ENCODE peak calls at places on chromosomes 3 and 15, in four cellular contexts. T is HepG2, Y is K562, S is GM12878. C is an unnamed sample.

GRCh38 chr3:107240183-107241091 is 136.8 kb upstream of the CCDC54 start:
- DNase-seq in T (peak), Y (peak), S (peak), C (peak)

GRCh38 chr3:149736180-149737100 is 15.8 kb downstream of the COMMD2 start:
- DNase-seq in T (peak), Y (no peak), S (no peak), C (peak)

GRCh38 chr15:60656491-60657284 is 177.7 kb upstream of the ICE2 start:
- DNase-seq in T (no peak), Y (no peak), S (no peak), C (no peak)

GRCh38 chr3:40018369-40018768 is 209.0 kb downstream of the MYRIP start:
- DNase-seq in T (no peak), Y (no peak), S (no peak), C (no peak)

GRCh38 chr3:190338717-190339116 is 16.5 kb upstream of the CLDN1 start:
- DNase-seq in T (no peak), Y (no peak), S (no peak), C (peak)

GRCh38 chr3:135982922-135983581 is 17.5 kb downstream of the PPP2R3A start:
- DNase-seq in T (no peak), Y (no peak), S (no peak), C (no peak)

GRCh38 chr15:85307687-85308045 is 72.7 kb upstream of the AKAP13 start:
- DNase-seq in T (no peak), Y (no peak), S (no peak), C (no peak)

GRCh38 chr3:40310690-40311089 is 1.2 kb downstream of the EIF1B start:
- DNase-seq in T (no peak), Y (no peak), S (no peak), C (peak)

GRCh38 chr3:146581080-146581601 is 24.0 kb downstream of the PLSCR5 start:
- DNase-seq in T (peak), Y (no peak), S (no peak), C (no peak)

GRCh38 chr15:77013786-77014136 is 18.8 kb downstream of the PSTPIP1 start:
- DNase-seq in T (no peak), Y (no peak), S (no peak), C (no peak)

GRCh38 chr3:126147147-126147931 is 33.0 kb downstream of the ALDH1L1 start:
- DNase-seq in T (no peak), Y (no peak), S (no peak), C (no peak)

GRCh38 chr3:69651765-69652164 is 87.5 kb upstream of the MITF start:
- DNase-seq in T (no peak), Y (no peak), S (no peak), C (no peak)

GRCh38 chr3:114411292-114411691 is 117.5 kb downstream of the TIGIT start:
- DNase-seq in T (no peak), Y (no peak), S (no peak), C (peak)

GRCh38 chr3:127012091-127012490 is 29.2 kb downstream of the PLXNA1 start:
- DNase-seq in T (no peak), Y (no peak), S (no peak), C (no peak)

GRCh38 chr3:144760831-144761230 is 789.2 kb downstream of the DIPK2A start:
- DNase-seq in T (no peak), Y (no peak), S (no peak), C (no peak)

GRCh38 chr3:187197255-187197654 is at the start of gene RTP1:
- DNase-seq in T (no peak), Y (no peak), S (no peak), C (no peak)

GRCh38 chr3:184685055-184685454 is 26.8 kb downstream of the MAGEF1 start:
- DNase-seq in T (no peak), Y (no peak), S (no peak), C (no peak)

GRCh38 chr15:52783191-52783829 is 6.8 kb downstream of the ONECUT1 start:
- DNase-seq in T (no peak), Y (no peak), S (no peak), C (peak)

GRCh38 chr15:31100738-31101137 is 787 bp downstream of the TRPM1 start:
- DNase-seq in T (no peak), Y (no peak), S (no peak), C (no peak)

GRCh38 chr15:84981711-84982300 is at the start of gene PDE8A:
- DNase-seq in T (no peak), Y (peak), S (no peak), C (peak)

GRCh38 chr3:3552741-3553140 is 246.5 kb upstream of the LRRN1 start:
- DNase-seq in T (no peak), Y (no peak), S (no peak), C (no peak)

GRCh38 chr3:121096968-121097367 is 189.0 kb downstream of the STXBP5L start:
- DNase-seq in T (no peak), Y (no peak), S (no peak), C (no peak)

GRCh38 chr3:115937054-115937453 is 313.7 kb downstream of the GAP43 start:
- DNase-seq in T (no peak), Y (no peak), S (no peak), C (no peak)

GRCh38 chr3:79297242-79297641 is 470.6 kb downstream of the ROBO1 start:
- DNase-seq in T (peak), Y (no peak), S (no peak), C (peak)

GRCh38 chr3:49805884-49806701 is 3.0 kb downstream of the INKA1 start:
- DNase-seq in T (no peak), Y (peak), S (no peak), C (peak)

GRCh38 chr15:89192136-89192535 is 29.2 kb downstream of the RLBP1 start:
- DNase-seq in T (no peak), Y (no peak), S (no peak), C (peak)

GRCh38 chr3:156525808-156526207 is 29.1 kb downstream of the SSR3 start:
- DNase-seq in T (no peak), Y (no peak), S (no peak), C (no peak)

GRCh38 chr3:178439504-178439903 is 96.7 kb upstream of the KCNMB2 start:
- DNase-seq in T (no peak), Y (peak), S (no peak), C (peak)

GRCh38 chr3:147130461-147130860 is 275.9 kb downstream of the ZIC4 start:
- DNase-seq in T (no peak), Y (no peak), S (no peak), C (no peak)

GRCh38 chr15:101267320-101268104 is 9.8 kb downstream of the SELENOS start:
- DNase-seq in T (no peak), Y (peak), S (no peak), C (no peak)

GRCh38 chr15:99987701-99988100 is 254.5 kb upstream of the LYSMD4 start:
- DNase-seq in T (no peak), Y (no peak), S (no peak), C (no peak)

GRCh38 chr3:189165092-189165491 is 6.7 kb upstream of the TPRG1 start:
- DNase-seq in T (no peak), Y (no peak), S (no peak), C (no peak)

GRCh38 chr3:61527011-61527410 is 34.4 kb upstream of the PTPRG start:
- DNase-seq in T (no peak), Y (no peak), S (no peak), C (no peak)

GRCh38 chr3:119585193-119585592 is 5.9 kb downstream of the ADPRH start:
- DNase-seq in T (no peak), Y (no peak), S (no peak), C (no peak)
- TF ChIP-seq MYC in T (no peak), Y (no peak), S (no peak), C (no peak)

DNA sequence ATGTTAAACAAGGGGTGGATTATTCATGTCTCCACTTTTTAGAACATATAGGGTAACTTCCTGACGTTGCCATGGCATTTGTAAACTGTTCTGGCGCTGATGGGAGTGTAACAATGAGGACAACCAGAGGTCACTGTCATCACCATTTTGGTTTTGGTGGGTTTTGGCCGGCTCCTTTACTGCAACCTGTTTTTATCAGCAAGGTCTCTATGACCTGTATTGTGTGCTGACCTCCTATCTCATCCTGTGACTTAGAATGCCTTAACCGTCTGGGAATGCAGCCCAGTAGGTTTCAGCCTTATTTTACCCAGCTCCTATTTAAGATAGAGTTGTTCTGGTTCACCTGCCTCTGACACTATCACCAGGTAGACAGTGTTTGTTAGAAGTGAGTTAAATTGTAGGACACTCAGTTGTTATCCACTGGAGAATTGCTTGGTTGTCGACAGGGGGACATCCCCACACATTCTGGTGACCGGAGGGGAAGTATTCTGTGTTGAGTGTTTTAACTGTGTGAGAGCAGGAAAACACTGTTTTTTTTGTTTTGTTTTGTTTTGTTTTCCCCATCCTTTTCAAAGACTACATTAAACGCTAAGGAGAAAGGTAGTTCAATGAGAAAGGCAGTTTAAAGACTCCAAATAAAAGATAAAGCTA is 36.9 kb upstream of the SKIL start:
- DNase-seq in T (no peak), Y (no peak), S (no peak), C (peak)
- H3K4me2 ChIP-seq in T (no peak), Y (no peak), S (no peak), C (peak)

GRCh38 chr15:40232625-40233070 is 6.2 kb upstream of the PAK6 start:
- DNase-seq in T (no peak), Y (no peak), S (no peak), C (no peak)
- H3K9ac ChIP-seq in T (no peak), Y (no peak), S (no peak), C (no peak)

GRCh38 chr15:87967951-87968350 is 288.6 kb downstream of the NTRK3 start:
- DNase-seq in T (no peak), Y (no peak), S (no peak), C (no peak)
- TF ChIP-seq MYC in T (no peak), Y (no peak), S (no peak), C (no peak)

GRCh38 chr3:13796683-13797460 is 83.0 kb downstream of the WNT7A start:
- DNase-seq in T (no peak), Y (no peak), S (no peak), C (no peak)
- H3K4me2 ChIP-seq in T (no peak), Y (no peak), S (no peak), C (no peak)

GRCh38 chr3:11610044-11610671 is 33.6 kb downstream of the VGLL4 start:
- DNase-seq in T (peak), Y (no peak), S (no peak), C (no peak)
- H3K9ac ChIP-seq in T (peak), Y (no peak), S (no peak), C (no peak)

DNA sequence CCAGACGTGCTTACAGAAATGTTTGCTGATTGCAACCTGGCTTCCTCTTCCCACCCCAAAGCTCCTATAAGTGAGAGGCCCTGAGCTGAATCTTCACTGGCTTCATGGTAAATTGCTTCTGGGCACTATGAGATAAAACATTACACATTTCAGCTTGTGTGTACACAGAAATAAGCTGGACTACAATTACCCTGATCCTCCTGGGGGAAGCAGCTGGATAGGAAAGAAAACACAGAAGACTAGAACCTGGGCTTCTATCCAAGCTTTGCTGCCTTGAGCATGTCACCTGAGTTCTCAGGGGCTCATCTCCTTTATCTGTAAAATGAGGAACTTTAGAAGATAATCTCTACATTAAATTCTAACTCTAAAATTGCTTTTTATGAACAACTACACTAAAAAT is 40.3 kb downstream of the THBS1 start:
- DNase-seq in T (no peak), Y (no peak), S (no peak), C (peak)
- TF ChIP-seq MYC in T (no peak), Y (no peak), S (no peak), C (no peak)